ENCODE peak calls at places on chromosomes 16 and 17, in five cellular contexts. H is tibial nerve; X is CD8-positive, alpha-beta T cell; M is GM10248; G is astrocyte of the spinal cord. L is an unnamed sample.

GRCh38 chr16:1101133-1101532 is 5.1 kb upstream of the C1QTNF8 start:
- DNase-seq in H (no peak), X (no peak), M (no peak), G (no peak), L (no peak)

GRCh38 chr17:50029185-50029584 is 26.7 kb upstream of the ITGA3 start:
- DNase-seq in H (no peak), X (no peak), M (no peak), G (no peak), L (no peak)

GRCh38 chr16:87834668-87835473 is 34.4 kb downstream of the SLC7A5 start:
- DNase-seq in H (no peak), X (no peak), M (no peak), G (peak; percentile 31), L (no peak)

GRCh38 chr17:1177099-1177996 is 2.4 kb downstream of the ABR start:
- DNase-seq in H (no peak), X (no peak), M (no peak), G (peak; percentile 47), L (peak; percentile 76)

GRCh38 chr17:37710344-37710886 is 34.4 kb downstream of the HNF1B start:
- DNase-seq in H (no peak), X (no peak), M (no peak), G (peak; percentile 86), L (peak; percentile 5)

GRCh38 chr17:35080536-35080935 is 17.0 kb upstream of the RFFL start:
- DNase-seq in H (no peak), X (no peak), M (peak; percentile 55), G (no peak), L (no peak)

GRCh38 chr16:85716680-85717038 is 27.9 kb upstream of the GINS2 start:
- DNase-seq in H (no peak), X (no peak), M (no peak), G (no peak), L (no peak)

GRCh38 chr17:22570144-22570845 is 878.0 kb downstream of the KCNJ18 start:
- DNase-seq in H (no peak), X (no peak), M (no peak), G (no peak), L (no peak)

GRCh38 chr16:86809458-86809955 is 231.2 kb downstream of the FOXL1 start:
- DNase-seq in H (no peak), X (no peak), M (no peak), G (peak; percentile 94), L (peak; percentile 78)

GRCh38 chr17:50276588-50277356 is 2.5 kb downstream of the TMEM92 start:
- DNase-seq in H (no peak), X (no peak), M (no peak), G (no peak), L (no peak)

GRCh38 chr17:53525590-53525989 is 297.1 kb upstream of the KIF2B start:
- DNase-seq in H (no peak), X (no peak), M (no peak), G (no peak), L (no peak)

DNA sequence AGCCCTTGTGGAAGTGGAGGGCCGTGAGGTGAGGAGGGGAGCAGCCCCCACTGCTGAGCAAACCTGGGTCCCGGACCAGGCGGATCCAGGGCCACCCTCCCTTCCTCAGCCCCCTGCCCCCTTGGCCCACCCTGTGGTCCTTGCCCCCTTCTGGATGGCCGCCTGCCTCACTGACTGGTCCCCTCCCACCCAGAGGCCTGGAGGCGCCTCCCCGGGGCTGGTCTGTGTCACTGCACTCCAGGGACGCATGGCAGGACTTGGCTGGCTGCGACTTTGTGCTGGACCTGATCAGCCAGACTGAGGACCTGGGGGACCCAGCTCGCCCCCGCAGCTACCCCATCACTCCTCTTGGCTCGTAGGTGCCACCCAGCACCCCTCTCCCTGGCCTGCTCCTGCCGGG is 19.2 kb upstream of the SMIM5 start:
- DNase-seq in H (no peak), X (no peak), M (no peak), G (no peak), L (no peak)
- TF ChIP-seq CTCF in H (no peak), X (no peak), M (no peak), G (peak; percentile 13), L (no peak)

DNA sequence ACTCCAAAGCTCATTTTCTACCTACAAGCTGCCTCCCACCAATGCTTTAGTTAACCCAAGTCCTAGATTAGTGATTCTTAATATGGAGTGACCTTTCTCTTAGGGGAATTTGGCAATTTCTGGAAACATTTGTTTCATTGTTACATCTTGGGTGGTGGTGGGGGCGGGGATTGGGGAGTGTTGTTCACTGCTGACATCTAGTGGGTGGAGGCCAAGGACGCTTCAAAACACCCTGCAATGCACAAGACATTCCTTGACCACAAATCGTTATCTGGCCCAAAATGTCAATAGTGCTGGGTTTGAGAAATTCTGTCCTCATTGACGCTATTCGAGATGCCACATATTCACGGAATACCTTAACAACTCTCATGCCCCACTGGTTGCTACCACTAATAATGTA is 282.9 kb downstream of the RBFOX1 start:
- DNase-seq in H (no peak), X (no peak), M (no peak), G (no peak), L (no peak)
- TF ChIP-seq CTCF in H (no peak), X (no peak), M (no peak), G (no peak), L (no peak)

GRCh38 chr17:57849874-57850754 is at the start of gene MRPS23:
- DNase-seq in H (peak; percentile 94), X (peak; percentile 96), M (peak; percentile 96), G (peak; percentile 99), L (peak; percentile 98)
- TF ChIP-seq CTCF in H (no peak), X (no peak), M (no peak), G (no peak), L (no peak)

DNA sequence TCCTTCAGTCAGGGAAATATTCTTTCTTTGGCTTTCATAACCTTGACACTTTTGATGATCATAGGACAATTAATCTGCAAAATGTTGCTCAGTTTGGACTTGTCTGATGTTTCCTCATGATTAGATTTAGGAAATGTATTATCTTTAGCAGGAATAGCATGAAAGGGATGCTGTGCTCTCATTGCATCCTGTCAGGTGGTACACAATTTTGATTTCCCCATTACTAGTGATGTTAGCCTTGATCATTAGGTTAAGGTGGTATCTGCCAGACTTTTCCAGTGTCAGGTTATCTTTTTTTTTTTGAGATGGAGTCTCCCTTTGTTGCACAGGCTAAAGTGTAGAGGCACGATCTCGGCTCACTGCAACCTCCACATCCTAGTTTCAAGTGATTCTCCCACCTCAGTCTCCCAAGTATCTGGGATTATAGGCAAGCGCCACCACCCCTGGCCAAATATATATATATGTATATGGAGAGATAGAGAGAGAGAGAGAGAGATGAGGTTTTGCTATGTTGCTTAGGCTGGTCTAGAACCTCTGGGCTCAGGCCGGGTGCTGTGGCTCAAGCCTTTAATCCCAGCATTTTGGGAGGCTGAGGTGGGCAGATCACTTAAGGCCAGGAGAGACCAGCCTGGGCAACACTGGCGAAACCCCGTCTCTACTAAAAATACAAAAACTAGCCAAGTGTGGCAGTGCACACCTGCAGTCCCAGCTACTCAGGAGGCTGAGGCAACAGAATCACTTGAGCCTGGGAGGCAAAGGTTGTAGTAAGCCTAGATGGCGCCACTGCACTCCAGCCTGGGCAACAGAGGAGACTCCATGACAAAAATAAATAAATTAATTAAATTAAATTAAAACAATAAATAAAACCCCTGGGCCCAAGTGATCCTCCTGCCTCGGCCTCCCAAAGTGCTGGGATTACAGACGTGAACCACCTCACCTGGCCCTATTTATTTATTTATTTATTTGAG is 15.8 kb upstream of the CAVIN1 start:
- DNase-seq in H (no peak), X (peak; percentile 46), M (no peak), G (no peak), L (no peak)
- TF ChIP-seq CTCF in H (peak; percentile 44), X (peak; percentile 52), M (peak; percentile 50), G (peak; percentile 56), L (peak; percentile 47)

DNA sequence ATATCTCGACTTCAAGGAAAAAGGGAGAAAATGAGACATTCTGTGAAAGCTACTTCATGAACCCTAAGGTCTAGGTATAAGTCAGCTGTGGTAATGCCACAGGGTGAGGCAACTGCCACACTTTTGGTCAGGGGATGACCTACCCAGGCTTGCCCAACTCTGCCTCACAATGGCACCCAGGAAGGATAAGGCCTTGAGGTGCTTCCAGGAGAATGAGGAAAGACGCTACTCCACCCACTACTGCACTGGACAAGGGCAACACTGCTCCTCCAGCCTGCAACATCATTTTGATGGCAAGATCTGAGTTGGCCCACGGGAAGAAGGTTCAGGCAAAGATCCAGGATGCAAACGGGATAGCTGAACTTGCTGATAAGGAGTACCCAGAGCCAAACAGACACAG is 22.0 kb upstream of the GFOD2 start:
- DNase-seq in H (no peak), X (no peak), M (no peak), G (no peak), L (no peak)
- TF ChIP-seq CTCF in H (no peak), X (no peak), M (no peak), G (no peak), L (no peak)

DNA sequence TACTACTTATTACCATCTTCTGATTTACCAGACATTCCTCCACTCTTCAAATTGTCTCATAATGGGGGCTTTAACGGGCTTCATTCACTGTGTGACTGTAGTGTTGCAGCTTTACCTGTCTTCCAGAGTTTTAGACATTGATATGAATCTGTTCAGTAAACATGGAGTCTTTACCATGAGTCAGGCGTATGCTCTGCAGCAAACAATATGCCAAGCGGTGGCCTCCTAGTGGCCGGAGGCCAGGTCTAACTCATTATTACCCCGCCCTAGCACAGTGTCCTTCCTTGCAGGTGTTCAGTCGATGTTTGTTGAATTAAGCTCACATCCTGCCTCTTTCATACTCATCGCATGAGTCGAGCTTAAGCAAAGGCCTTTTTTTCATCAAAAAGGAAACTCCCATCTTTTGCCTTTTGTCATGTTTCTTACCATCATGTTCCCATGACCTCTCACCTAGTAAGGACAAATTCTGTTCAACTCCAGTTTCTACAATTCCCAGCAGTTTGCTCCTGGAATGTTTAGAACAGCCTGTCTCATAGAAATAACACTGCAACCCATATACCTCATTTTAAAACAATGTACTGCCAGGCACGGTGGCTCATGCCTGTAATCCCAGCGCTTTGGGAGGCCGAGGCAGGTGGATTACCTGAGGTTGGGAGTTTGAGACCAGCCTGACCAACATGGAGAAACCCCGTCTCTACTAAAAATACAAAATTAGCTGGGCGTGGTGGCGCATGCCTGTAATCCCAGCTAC is 39.4 kb downstream of the TUBD1 start:
- DNase-seq in H (no peak), X (peak; percentile 44), M (peak; percentile 47), G (peak; percentile 97), L (peak; percentile 80)
- TF ChIP-seq CTCF in H (peak; percentile 23), X (no peak), M (peak; percentile 34), G (peak; percentile 64), L (peak; percentile 33)

GRCh38 chr17:6749519-6749918 is 6.3 kb upstream of the XAF1 start:
- DNase-seq in H (no peak), X (no peak), M (no peak), G (peak; percentile 16), L (peak; percentile 16)
- TF ChIP-seq CTCF in H (no peak), X (no peak), M (no peak), G (peak; percentile 14), L (no peak)

GRCh38 chr17:76707985-76708807 is 2.6 kb downstream of the MXRA7 start:
- DNase-seq in H (no peak), X (no peak), M (no peak), G (peak; percentile 33), L (peak; percentile 62)
- TF ChIP-seq CTCF in H (peak; percentile 23), X (no peak), M (no peak), G (peak; percentile 60), L (peak; percentile 66)

L was measured in fibroblast of the aortic adventitia.